ENCODE peak calls at places on chromosomes 12 and 14, in seven cellular contexts. J is HEK293T; I is CD4-positive, alpha-beta memory T cell; E is left kidney; A is foreskin fibroblast; Z is ureter; T is Right ventricle myocardium inferior. S is an unnamed sample.

GRCh38 chr14:37580146-37580545 is 14.9 kb downstream of the FOXA1 start:
- DNase-seq in J (no peak), I (no peak), E (no peak), A (no peak), Z (no peak), T (no peak), S (no peak)

GRCh38 chr14:28157289-28157869 is 609.2 kb upstream of the FOXG1 start:
- DNase-seq in J (no peak), I (peak), E (no peak), A (no peak), Z (no peak), T (peak), S (peak)

GRCh38 chr14:104779776-104780512 is 15.6 kb downstream of the AKT1 start:
- DNase-seq in J (no peak), I (no peak), E (no peak), A (no peak), Z (no peak), T (no peak), S (no peak)

GRCh38 chr14:52551696-52552062 is 626 bp downstream of the TXNDC16 start:
- DNase-seq in J (no peak), I (no peak), E (peak), A (peak), Z (no peak), T (no peak), S (no peak)

GRCh38 chr12:76848132-76848531 is 30.7 kb downstream of the CSRP2 start:
- DNase-seq in J (no peak), I (no peak), E (no peak), A (no peak), Z (no peak), T (no peak), S (no peak)

GRCh38 chr14:69637503-69638030 is 26.2 kb downstream of the SUSD6 start:
- DNase-seq in J (no peak), I (no peak), E (peak), A (no peak), Z (no peak), T (no peak), S (no peak)

GRCh38 chr14:24013654-24014514 is 25.2 kb downstream of the DHRS4L2 start:
- DNase-seq in J (peak), I (peak), E (peak), A (peak), Z (peak), T (no peak), S (no peak)

GRCh38 chr14:57928732-57929131 is 62.8 kb upstream of the SLC35F4 start:
- DNase-seq in J (no peak), I (no peak), E (no peak), A (no peak), Z (no peak), T (no peak), S (no peak)

GRCh38 chr12:91272456-91273063 is 89.9 kb upstream of the DCN start:
- DNase-seq in J (no peak), I (no peak), E (peak), A (no peak), Z (no peak), T (peak), S (peak)

GRCh38 chr14:39491134-39491541 is 58.9 kb upstream of the FBXO33 start:
- DNase-seq in J (peak), I (no peak), E (peak), A (no peak), Z (no peak), T (no peak), S (no peak)

GRCh38 chr14:23125006-23125405 is 6.0 kb upstream of the CEBPE start:
- DNase-seq in J (no peak), I (no peak), E (no peak), A (no peak), Z (no peak), T (no peak), S (no peak)

GRCh38 chr14:99006271-99006670 is 265.7 kb downstream of the BCL11B start:
- DNase-seq in J (no peak), I (no peak), E (no peak), A (no peak), Z (no peak), T (no peak), S (no peak)

GRCh38 chr12:109544955-109545531 is 28.3 kb downstream of the MMAB start:
- DNase-seq in J (no peak), I (no peak), E (no peak), A (peak), Z (no peak), T (peak), S (no peak)

GRCh38 chr14:22084393-22085281 is 411.0 kb upstream of the OR4E1 start:
- DNase-seq in J (peak), I (no peak), E (peak), A (peak), Z (no peak), T (no peak), S (no peak)

GRCh38 chr12:33205986-33206385 is 233.6 kb downstream of the SYT10 start:
- DNase-seq in J (no peak), I (no peak), E (no peak), A (no peak), Z (no peak), T (no peak), S (no peak)

GRCh38 chr12:26789731-26790644 is 43.0 kb downstream of the ITPR2 start:
- DNase-seq in J (no peak), I (no peak), E (no peak), A (peak), Z (no peak), T (no peak), S (no peak)

GRCh38 chr12:34343345-34343744 is 321.0 kb downstream of the ALG10 start:
- DNase-seq in J (no peak), I (no peak), E (no peak), A (no peak), Z (no peak), T (no peak), S (no peak)

GRCh38 chr14:50768693-50769092 is 62.3 kb downstream of the NIN start:
- DNase-seq in J (no peak), I (no peak), E (no peak), A (no peak), Z (no peak), T (no peak), S (no peak)

GRCh38 chr14:81400202-81400678 is at the start of gene STON2:
- DNase-seq in J (peak), I (no peak), E (no peak), A (peak), Z (no peak), T (no peak), S (peak)

GRCh38 chr12:78232756-78233155 is 402.1 kb downstream of the NAV3 start:
- DNase-seq in J (no peak), I (no peak), E (no peak), A (no peak), Z (no peak), T (no peak), S (no peak)

S was measured in lower leg skin.